ENCODE peak calls at places on chromosomes 1 and 21, in eight cellular contexts. O, K, I, Z, C, H, X and R are unnamed samples.

GRCh38 chr1:30325999-30326398 is 397.4 kb downstream of the MATN1 start:
- DNase-seq in O (no peak), K (no peak), I (no peak), Z (no peak), C (no peak), H (no peak), X (no peak), R (no peak)

GRCh38 chr21:22374218-22374969 is 1376.2 kb downstream of the NCAM2 start:
- DNase-seq in O (no peak), K (no peak), I (no peak), Z (no peak), C (no peak), H (no peak), X (no peak), R (no peak)

GRCh38 chr1:232226197-232226681 is 403.7 kb downstream of the SIPA1L2 start:
- DNase-seq in O (no peak), K (peak), I (peak), Z (peak), C (peak), H (peak), X (peak), R (peak)

GRCh38 chr1:77382361-77382760 is 100.5 kb downstream of the AK5 start:
- DNase-seq in O (no peak), K (no peak), I (no peak), Z (no peak), C (no peak), H (no peak), X (no peak), R (no peak)

GRCh38 chr1:160768295-160768657 is 27.7 kb upstream of the LY9 start:
- DNase-seq in O (no peak), K (no peak), I (no peak), Z (peak), C (peak), H (no peak), X (peak), R (peak)

GRCh38 chr1:226569879-226570547 is 21.4 kb downstream of the STUM start:
- DNase-seq in O (no peak), K (no peak), I (no peak), Z (peak), C (peak), H (no peak), X (no peak), R (no peak)

GRCh38 chr21:35855463-35855862 is 204.9 kb downstream of the SETD4 start:
- DNase-seq in O (no peak), K (no peak), I (peak), Z (no peak), C (no peak), H (no peak), X (no peak), R (no peak)

GRCh38 chr1:178536844-178537371 is 24.0 kb downstream of the TEX35 start:
- DNase-seq in O (no peak), K (peak), I (peak), Z (no peak), C (peak), H (peak), X (no peak), R (peak)

GRCh38 chr1:9912264-9912936 is 2.3 kb upstream of the CTNNBIP1 start:
- DNase-seq in O (no peak), K (no peak), I (no peak), Z (no peak), C (no peak), H (no peak), X (no peak), R (no peak)

GRCh38 chr1:225415307-225415706 is 12.5 kb downstream of the LBR start:
- DNase-seq in O (no peak), K (no peak), I (no peak), Z (no peak), C (no peak), H (no peak), X (no peak), R (no peak)

GRCh38 chr1:54786778-54787177 is 14.3 kb downstream of the TTC22 start:
- DNase-seq in O (no peak), K (no peak), I (no peak), Z (no peak), C (no peak), H (no peak), X (no peak), R (no peak)

GRCh38 chr1:12275370-12275769 is 45.5 kb downstream of the VPS13D start:
- DNase-seq in O (peak), K (no peak), I (peak), Z (peak), C (peak), H (peak), X (no peak), R (peak)

GRCh38 chr21:44533121-44533890 is 6.7 kb downstream of the KRTAP10-1 start:
- DNase-seq in O (no peak), K (no peak), I (no peak), Z (no peak), C (no peak), H (no peak), X (no peak), R (no peak)

GRCh38 chr1:2238361-2239055 is 10.4 kb downstream of the SKI start:
- DNase-seq in O (no peak), K (no peak), I (no peak), Z (no peak), C (no peak), H (no peak), X (no peak), R (no peak)

GRCh38 chr1:47797555-47797954 is 199.6 kb downstream of the TRABD2B start:
- DNase-seq in O (no peak), K (no peak), I (peak), Z (no peak), C (no peak), H (no peak), X (no peak), R (no peak)

GRCh38 chr1:165182975-165183374 is 173.5 kb downstream of the LMX1A start:
- DNase-seq in O (no peak), K (no peak), I (no peak), Z (no peak), C (no peak), H (no peak), X (no peak), R (no peak)

GRCh38 chr1:52355436-52355835 is 10.6 kb downstream of the CC2D1B start:
- DNase-seq in O (no peak), K (no peak), I (no peak), Z (no peak), C (no peak), H (no peak), X (no peak), R (no peak)

GRCh38 chr1:235409045-235409820 is 42.0 kb downstream of the TBCE start:
- DNase-seq in O (no peak), K (no peak), I (no peak), Z (no peak), C (no peak), H (no peak), X (no peak), R (no peak)

GRCh38 chr1:168135116-168135981 is 1.4 kb downstream of the GPR161 start:
- DNase-seq in O (no peak), K (no peak), I (peak), Z (no peak), C (no peak), H (no peak), X (no peak), R (no peak)

GRCh38 chr1:199084293-199084692 is 445.5 kb downstream of the PTPRC start:
- DNase-seq in O (no peak), K (no peak), I (peak), Z (no peak), C (peak), H (no peak), X (no peak), R (peak)

GRCh38 chr21:28308516-28308915 is 684.2 kb downstream of the LTN1 start:
- DNase-seq in O (no peak), K (no peak), I (peak), Z (no peak), C (no peak), H (no peak), X (no peak), R (peak)

GRCh38 chr1:172143384-172144025 is 277.0 kb upstream of the C1orf105 start:
- DNase-seq in O (no peak), K (no peak), I (peak), Z (no peak), C (no peak), H (no peak), X (no peak), R (no peak)

GRCh38 chr1:7991504-7992440 is 30.3 kb downstream of the PARK7 start:
- DNase-seq in O (no peak), K (no peak), I (no peak), Z (no peak), C (no peak), H (no peak), X (no peak), R (no peak)